ENCODE peak calls at places on chromosome 1, in nine cellular contexts. G, X, I, J, B, W, Y, F and E are unnamed samples.

GRCh38 chr1:51313961-51314777 is 16.2 kb downstream of the TTC39A start:
- DNase-seq in G (peak; percentile 87), X (peak; percentile 53), I (peak; percentile 77), J (peak; percentile 77), B (peak; percentile 36), W (peak; percentile 71), Y (no peak), F (no peak), E (peak; percentile 45)

GRCh38 chr1:15243275-15244043 is 3.6 kb upstream of the FHAD1 start:
- DNase-seq in G (peak; percentile 14), X (no peak), I (no peak), J (no peak), B (no peak), W (no peak), Y (no peak), F (no peak), E (no peak)

GRCh38 chr1:181801617-181802016 is 259.9 kb downstream of the ZNF648 start:
- DNase-seq in G (no peak), X (no peak), I (no peak), J (no peak), B (no peak), W (no peak), Y (no peak), F (no peak), E (no peak)

GRCh38 chr1:193185206-193185605 is 1.2 kb downstream of the B3GALT2 start:
- DNase-seq in G (no peak), X (no peak), I (no peak), J (no peak), B (no peak), W (no peak), Y (no peak), F (no peak), E (no peak)

GRCh38 chr1:154867841-154868610 is 2.1 kb downstream of the KCNN3 start:
- DNase-seq in G (no peak), X (no peak), I (no peak), J (no peak), B (no peak), W (no peak), Y (no peak), F (no peak), E (no peak)

GRCh38 chr1:211377539-211378461 is 51.2 kb downstream of the TRAF5 start:
- DNase-seq in G (no peak), X (no peak), I (no peak), J (no peak), B (no peak), W (peak; percentile 34), Y (no peak), F (no peak), E (no peak)

GRCh38 chr1:23530089-23530749 is 814 bp downstream of the E2F2 start:
- DNase-seq in G (no peak), X (no peak), I (no peak), J (no peak), B (no peak), W (no peak), Y (no peak), F (no peak), E (no peak)

GRCh38 chr1:111989531-111990025 is at the start of gene KCND3:
- DNase-seq in G (peak; percentile 3), X (no peak), I (peak; percentile 4), J (no peak), B (peak; percentile 55), W (peak; percentile 29), Y (peak; percentile 47), F (no peak), E (no peak)

GRCh38 chr1:67708606-67709005 is 23.6 kb downstream of the GADD45A start:
- DNase-seq in G (no peak), X (no peak), I (no peak), J (no peak), B (no peak), W (no peak), Y (no peak), F (no peak), E (no peak)

GRCh38 chr1:183075861-183076260 is 52.6 kb downstream of the LAMC1 start:
- DNase-seq in G (no peak), X (no peak), I (peak; percentile 54), J (no peak), B (no peak), W (peak; percentile 30), Y (no peak), F (no peak), E (no peak)

GRCh38 chr1:231694081-231694443 is 67.5 kb downstream of the DISC1 start:
- DNase-seq in G (no peak), X (no peak), I (peak; percentile 26), J (no peak), B (no peak), W (no peak), Y (no peak), F (no peak), E (no peak)

GRCh38 chr1:231934797-231935196 is 308.2 kb downstream of the DISC1 start:
- DNase-seq in G (peak; percentile 64), X (peak; percentile 9), I (peak; percentile 48), J (no peak), B (no peak), W (peak; percentile 42), Y (no peak), F (no peak), E (peak; percentile 61)

GRCh38 chr1:177211231-177211630 is 40.5 kb downstream of the BRINP2 start:
- DNase-seq in G (no peak), X (no peak), I (peak; percentile 57), J (peak; percentile 40), B (no peak), W (no peak), Y (no peak), F (no peak), E (no peak)

GRCh38 chr1:165313906-165314305 is 42.6 kb downstream of the LMX1A start:
- DNase-seq in G (no peak), X (no peak), I (no peak), J (no peak), B (no peak), W (no peak), Y (no peak), F (no peak), E (no peak)
- H3K4me3 ChIP-seq in G (no peak overlapping the region), X (no peak overlapping the region), I (no peak overlapping the region), J (no peak overlapping the region), B (no peak overlapping the region), W (no peak overlapping the region), Y (no peak overlapping the region), F (no peak overlapping the region), E (no peak overlapping the region)

DNA sequence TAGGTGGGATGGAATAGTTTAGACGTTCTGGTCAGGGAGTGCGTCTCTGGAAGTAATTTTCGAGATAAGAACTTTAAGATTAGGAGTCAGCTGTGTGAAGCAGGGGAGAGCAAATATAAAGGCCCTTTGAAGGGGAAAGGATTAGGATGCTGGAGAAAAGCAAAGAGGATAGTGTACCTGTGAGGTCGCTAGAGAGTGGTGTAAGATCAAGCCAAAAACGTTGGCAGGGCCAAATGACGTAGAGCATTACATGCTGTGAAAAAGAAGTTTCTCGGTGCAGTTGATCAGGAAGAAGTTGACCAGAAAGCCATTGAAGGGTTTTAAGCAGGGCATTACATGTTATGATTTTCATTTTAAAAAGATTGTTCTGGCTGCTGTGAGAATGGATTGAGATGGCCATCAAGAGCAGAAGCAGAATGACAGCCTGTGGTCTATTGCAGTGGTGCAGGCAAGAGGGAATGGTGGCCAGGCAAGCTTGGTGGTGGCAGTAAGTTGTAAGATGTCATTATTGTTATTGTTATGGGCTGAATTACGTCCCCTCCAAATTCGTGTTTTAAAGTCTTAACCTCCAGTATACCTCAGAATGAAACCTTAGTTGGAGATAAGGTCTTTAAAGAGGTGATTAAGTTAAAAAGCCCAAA is 113.6 kb upstream of the KIF26B start:
- DNase-seq in G (no peak), X (no peak), I (no peak), J (no peak), B (no peak), W (no peak), Y (no peak), F (no peak), E (no peak)
- TF ChIP-seq CTCF in G (no peak), X (no peak), I (no peak), J (no peak), B (no peak), W (no peak), Y (no peak), F (no peak), E (no peak)

DNA sequence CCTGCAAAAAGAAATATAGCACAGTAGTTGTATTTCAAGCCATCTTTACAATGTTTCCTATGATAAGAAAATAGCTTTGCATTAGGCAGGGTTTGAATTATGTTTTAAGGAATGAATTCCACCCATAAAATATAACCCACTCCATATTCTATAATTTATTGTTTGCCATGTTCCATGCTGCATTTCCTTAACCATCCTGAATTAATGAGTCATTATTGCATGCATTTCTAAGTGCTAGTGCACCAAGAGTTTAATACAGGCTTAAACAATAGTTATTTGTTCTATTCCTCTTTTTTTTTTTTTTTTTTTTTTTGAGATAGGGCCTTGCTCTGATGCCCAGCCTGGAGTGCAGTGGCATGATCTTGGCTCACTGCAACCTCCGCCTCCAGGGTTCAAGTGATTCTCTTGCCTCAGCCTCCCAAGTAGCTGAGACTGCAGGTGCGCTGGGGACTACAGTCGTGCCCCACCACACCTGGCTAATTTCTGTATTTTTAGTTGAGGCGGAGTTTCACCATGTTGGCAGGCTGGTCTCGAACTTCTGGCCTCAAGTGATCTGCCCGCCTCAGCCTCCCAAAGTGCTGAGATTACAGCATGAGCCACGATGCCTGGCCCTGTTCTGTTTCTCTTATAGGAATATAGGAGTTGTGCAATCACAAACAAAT is 45.4 kb downstream of the MIGA1 start:
- DNase-seq in G (no peak), X (no peak), I (no peak), J (no peak), B (no peak), W (no peak), Y (no peak), F (no peak), E (no peak)
- H3K4me3 ChIP-seq in G (no peak overlapping the region), X (no peak overlapping the region), I (no peak overlapping the region), J (no peak overlapping the region), B (no peak overlapping the region), W (no peak overlapping the region), Y (no peak overlapping the region), F (no peak overlapping the region), E (no peak overlapping the region)

GRCh38 chr1:52751589-52752306 is 25.5 kb downstream of the ZYG11B start:
- DNase-seq in G (peak; percentile 60), X (no peak), I (peak; percentile 20), J (peak; percentile 63), B (no peak), W (peak; percentile 69), Y (no peak), F (no peak), E (peak; percentile 54)

GRCh38 chr1:52752427-52752826 is 26.2 kb downstream of the ZYG11B start:
- DNase-seq in G (peak; percentile 35), X (no peak), I (no peak), J (no peak), B (no peak), W (no peak), Y (no peak), F (no peak), E (peak; percentile 44)

GRCh38 chr1:52746189-52746588 is 19.9 kb downstream of the ZYG11B start:
- DNase-seq in G (no peak), X (no peak), I (no peak), J (no peak), B (no peak), W (no peak), Y (no peak), F (no peak), E (no peak)

GRCh38 chr1:52747450-52747849 is 21.2 kb downstream of the ZYG11B start:
- DNase-seq in G (peak; percentile 23), X (no peak), I (no peak), J (no peak), B (no peak), W (no peak), Y (no peak), F (no peak), E (no peak)

DNA sequence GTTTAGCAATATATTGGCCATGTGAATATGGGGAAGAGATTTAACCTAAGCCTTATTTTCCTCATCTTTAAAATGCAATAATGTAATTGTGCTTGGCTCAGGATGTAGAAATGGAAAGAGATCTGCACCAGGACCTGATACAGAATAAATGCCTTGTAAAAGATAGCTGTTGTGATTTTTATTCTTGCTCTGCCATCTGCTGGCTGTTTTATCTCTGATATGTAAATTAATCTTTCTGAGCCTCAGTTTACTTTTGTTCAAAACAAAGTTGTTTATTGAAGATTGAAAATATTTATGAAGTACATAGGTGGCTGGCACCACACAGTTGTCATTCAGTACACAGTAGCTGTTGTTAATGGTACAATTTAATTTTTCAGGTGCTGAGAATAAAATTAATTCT is 21.9 kb downstream of the ZYG11B start:
- DNase-seq in G (no peak), X (peak; percentile 10), I (peak; percentile 13), J (no peak), B (no peak), W (peak; percentile 41), Y (no peak), F (no peak), E (no peak)
- TF ChIP-seq CTCF in G (peak; percentile 33), X (peak; percentile 42), I (peak; percentile 21), J (peak; percentile 28), B (peak; percentile 52), W (peak; percentile 30), Y (peak; percentile 28), F (no peak), E (peak; percentile 14)